ENCODE peak calls at places on chromosomes 7 and 10, in nine cellular contexts. One of them, this sample, is unnamed.
A peak's percentile ranks its signal among the peaks of the same experiment; 100 is the strongest.

GRCh38 chr7:70319057-70319456 is 720.8 kb downstream of the AUTS2 start:
- DNase-seq in MCF 10A: no peak
- DNase-seq in stimulated activated CD4-positive, alpha-beta T cell treated with anti-CD3 and anti-CD28 coated beads, Interleukin-1b, Interleukin-23, amount 100 ng/mL, for 24 hours: no peak
- DNase-seq in heart right ventricle: no peak
- DNase-seq in NCI-H1105 treated with DMSO at 0.1 percent for 48 hours: no peak
- DNase-seq in anterior cingulate cortex: no peak
- DNase-seq in fibroblast of gingiva: no peak
- DNase-seq in CD4-positive, alpha-beta T cell: no peak
- DNase-seq in activated CD4-positive, alpha-beta T cell treated with anti-CD3 and anti-CD28 coated beads for 48 hours: no peak
- DNase-seq in this sample: no peak

GRCh38 chr7:39384386-39384785 is 181.8 kb upstream of the YAE1 start:
- DNase-seq in MCF 10A: no peak
- DNase-seq in activated CD4-positive, alpha-beta T cell treated with anti-CD3 and anti-CD28 coated beads for 48 hours: no peak
- DNase-seq in CD4-positive, alpha-beta T cell: no peak
- DNase-seq in NCI-H1105 treated with DMSO at 0.1 percent for 48 hours: no peak
- DNase-seq in anterior cingulate cortex: no peak
- DNase-seq in stimulated activated CD4-positive, alpha-beta T cell treated with anti-CD3 and anti-CD28 coated beads, Interleukin-1b, Interleukin-23, amount 100 ng/mL, for 24 hours: no peak
- DNase-seq in fibroblast of gingiva: no peak
- DNase-seq in heart right ventricle: no peak
- DNase-seq in this sample: no peak

GRCh38 chr7:112781558-112781957 is 8.6 kb downstream of the TMEM168 start:
- DNase-seq in MCF 10A: no peak
- DNase-seq in anterior cingulate cortex: no peak
- DNase-seq in stimulated activated CD4-positive, alpha-beta T cell treated with anti-CD3 and anti-CD28 coated beads, Interleukin-1b, Interleukin-23, amount 100 ng/mL, for 24 hours: no peak
- DNase-seq in CD4-positive, alpha-beta T cell: no peak
- DNase-seq in fibroblast of gingiva: no peak
- DNase-seq in activated CD4-positive, alpha-beta T cell treated with anti-CD3 and anti-CD28 coated beads for 48 hours: no peak
- DNase-seq in heart right ventricle: no peak
- DNase-seq in NCI-H1105 treated with DMSO at 0.1 percent for 48 hours: no peak
- DNase-seq in this sample: no peak

GRCh38 chr10:80158598-80159127 is 26.1 kb downstream of the PLAC9 start:
- DNase-seq in activated CD4-positive, alpha-beta T cell treated with anti-CD3 and anti-CD28 coated beads for 48 hours: no peak
- DNase-seq in stimulated activated CD4-positive, alpha-beta T cell treated with anti-CD3 and anti-CD28 coated beads, Interleukin-1b, Interleukin-23, amount 100 ng/mL, for 24 hours: no peak
- DNase-seq in anterior cingulate cortex: peak; percentile 37
- DNase-seq in NCI-H1105 treated with DMSO at 0.1 percent for 48 hours: no peak
- DNase-seq in heart right ventricle: peak; percentile 94
- DNase-seq in MCF 10A: peak; percentile 98
- DNase-seq in CD4-positive, alpha-beta T cell: no peak
- DNase-seq in fibroblast of gingiva: peak; percentile 99
- DNase-seq in this sample: peak; percentile 24

GRCh38 chr7:100584046-100584676 is 1.8 kb downstream of the LRCH4 start:
- DNase-seq in stimulated activated CD4-positive, alpha-beta T cell treated with anti-CD3 and anti-CD28 coated beads, Interleukin-1b, Interleukin-23, amount 100 ng/mL, for 24 hours: no peak
- DNase-seq in fibroblast of gingiva: no peak
- DNase-seq in CD4-positive, alpha-beta T cell: no peak
- DNase-seq in activated CD4-positive, alpha-beta T cell treated with anti-CD3 and anti-CD28 coated beads for 48 hours: no peak
- DNase-seq in MCF 10A: no peak
- DNase-seq in NCI-H1105 treated with DMSO at 0.1 percent for 48 hours: no peak
- DNase-seq in anterior cingulate cortex: no peak
- DNase-seq in heart right ventricle: peak; percentile 39
- DNase-seq in this sample: no peak

GRCh38 chr7:149427096-149427680 is 33.7 kb downstream of the ZNF777 start:
- DNase-seq in stimulated activated CD4-positive, alpha-beta T cell treated with anti-CD3 and anti-CD28 coated beads, Interleukin-1b, Interleukin-23, amount 100 ng/mL, for 24 hours: no peak
- DNase-seq in CD4-positive, alpha-beta T cell: no peak
- DNase-seq in MCF 10A: no peak
- DNase-seq in NCI-H1105 treated with DMSO at 0.1 percent for 48 hours: no peak
- DNase-seq in fibroblast of gingiva: no peak
- DNase-seq in heart right ventricle: no peak
- DNase-seq in anterior cingulate cortex: no peak
- DNase-seq in activated CD4-positive, alpha-beta T cell treated with anti-CD3 and anti-CD28 coated beads for 48 hours: no peak
- DNase-seq in this sample: no peak

GRCh38 chr10:21021843-21022594 is 124.9 kb upstream of the NEBL start:
- DNase-seq in MCF 10A: peak; percentile 14
- DNase-seq in anterior cingulate cortex: no peak
- DNase-seq in activated CD4-positive, alpha-beta T cell treated with anti-CD3 and anti-CD28 coated beads for 48 hours: no peak
- DNase-seq in stimulated activated CD4-positive, alpha-beta T cell treated with anti-CD3 and anti-CD28 coated beads, Interleukin-1b, Interleukin-23, amount 100 ng/mL, for 24 hours: no peak
- DNase-seq in heart right ventricle: no peak
- DNase-seq in NCI-H1105 treated with DMSO at 0.1 percent for 48 hours: no peak
- DNase-seq in fibroblast of gingiva: no peak
- DNase-seq in CD4-positive, alpha-beta T cell: no peak
- DNase-seq in this sample: no peak

GRCh38 chr10:125871341-125871740 is 9.8 kb downstream of the DHX32 start:
- DNase-seq in activated CD4-positive, alpha-beta T cell treated with anti-CD3 and anti-CD28 coated beads for 48 hours: no peak
- DNase-seq in CD4-positive, alpha-beta T cell: no peak
- DNase-seq in heart right ventricle: no peak
- DNase-seq in MCF 10A: no peak
- DNase-seq in fibroblast of gingiva: peak; percentile 37
- DNase-seq in stimulated activated CD4-positive, alpha-beta T cell treated with anti-CD3 and anti-CD28 coated beads, Interleukin-1b, Interleukin-23, amount 100 ng/mL, for 24 hours: no peak
- DNase-seq in anterior cingulate cortex: no peak
- DNase-seq in NCI-H1105 treated with DMSO at 0.1 percent for 48 hours: no peak
- DNase-seq in this sample: no peak

GRCh38 chr10:127649642-127650041 is 87.3 kb upstream of the FOXI2 start:
- DNase-seq in CD4-positive, alpha-beta T cell: no peak
- DNase-seq in MCF 10A: peak; percentile 47
- DNase-seq in NCI-H1105 treated with DMSO at 0.1 percent for 48 hours: no peak
- DNase-seq in activated CD4-positive, alpha-beta T cell treated with anti-CD3 and anti-CD28 coated beads for 48 hours: peak; percentile 11
- DNase-seq in fibroblast of gingiva: no peak
- DNase-seq in heart right ventricle: no peak
- DNase-seq in anterior cingulate cortex: no peak
- DNase-seq in stimulated activated CD4-positive, alpha-beta T cell treated with anti-CD3 and anti-CD28 coated beads, Interleukin-1b, Interleukin-23, amount 100 ng/mL, for 24 hours: no peak
- DNase-seq in this sample: no peak

GRCh38 chr7:31051598-31052503 is at the start of gene ADCYAP1R1:
- DNase-seq in MCF 10A: no peak
- DNase-seq in NCI-H1105 treated with DMSO at 0.1 percent for 48 hours: peak; percentile 45
- DNase-seq in CD4-positive, alpha-beta T cell: no peak
- DNase-seq in anterior cingulate cortex: peak; percentile 52
- DNase-seq in heart right ventricle: peak; percentile 39
- DNase-seq in activated CD4-positive, alpha-beta T cell treated with anti-CD3 and anti-CD28 coated beads for 48 hours: no peak
- DNase-seq in fibroblast of gingiva: no peak
- DNase-seq in stimulated activated CD4-positive, alpha-beta T cell treated with anti-CD3 and anti-CD28 coated beads, Interleukin-1b, Interleukin-23, amount 100 ng/mL, for 24 hours: no peak
- DNase-seq in this sample: no peak

GRCh38 chr10:116511365-116511764 is 34.4 kb upstream of the PNLIP start:
- DNase-seq in activated CD4-positive, alpha-beta T cell treated with anti-CD3 and anti-CD28 coated beads for 48 hours: no peak
- DNase-seq in CD4-positive, alpha-beta T cell: no peak
- DNase-seq in anterior cingulate cortex: no peak
- DNase-seq in NCI-H1105 treated with DMSO at 0.1 percent for 48 hours: no peak
- DNase-seq in MCF 10A: no peak
- DNase-seq in fibroblast of gingiva: no peak
- DNase-seq in heart right ventricle: no peak
- DNase-seq in stimulated activated CD4-positive, alpha-beta T cell treated with anti-CD3 and anti-CD28 coated beads, Interleukin-1b, Interleukin-23, amount 100 ng/mL, for 24 hours: no peak
- DNase-seq in this sample: no peak

GRCh38 chr7:151415375-151416112 is 5.7 kb upstream of the WDR86 start:
- DNase-seq in stimulated activated CD4-positive, alpha-beta T cell treated with anti-CD3 and anti-CD28 coated beads, Interleukin-1b, Interleukin-23, amount 100 ng/mL, for 24 hours: no peak
- DNase-seq in CD4-positive, alpha-beta T cell: no peak
- DNase-seq in heart right ventricle: no peak
- DNase-seq in activated CD4-positive, alpha-beta T cell treated with anti-CD3 and anti-CD28 coated beads for 48 hours: no peak
- DNase-seq in MCF 10A: peak; percentile 97
- DNase-seq in anterior cingulate cortex: no peak
- DNase-seq in NCI-H1105 treated with DMSO at 0.1 percent for 48 hours: no peak
- DNase-seq in fibroblast of gingiva: peak; percentile 51
- DNase-seq in this sample: no peak

GRCh38 chr7:114889646-114890285 is 32.1 kb upstream of the MDFIC start:
- DNase-seq in stimulated activated CD4-positive, alpha-beta T cell treated with anti-CD3 and anti-CD28 coated beads, Interleukin-1b, Interleukin-23, amount 100 ng/mL, for 24 hours: no peak
- DNase-seq in heart right ventricle: no peak
- DNase-seq in fibroblast of gingiva: peak; percentile 96
- DNase-seq in MCF 10A: peak; percentile 89
- DNase-seq in NCI-H1105 treated with DMSO at 0.1 percent for 48 hours: no peak
- DNase-seq in CD4-positive, alpha-beta T cell: no peak
- DNase-seq in activated CD4-positive, alpha-beta T cell treated with anti-CD3 and anti-CD28 coated beads for 48 hours: no peak
- DNase-seq in anterior cingulate cortex: no peak
- DNase-seq in this sample: no peak

GRCh38 chr10:73907841-73908517 is 3.0 kb upstream of the PLAU start:
- DNase-seq in activated CD4-positive, alpha-beta T cell treated with anti-CD3 and anti-CD28 coated beads for 48 hours: no peak
- DNase-seq in anterior cingulate cortex: no peak
- DNase-seq in stimulated activated CD4-positive, alpha-beta T cell treated with anti-CD3 and anti-CD28 coated beads, Interleukin-1b, Interleukin-23, amount 100 ng/mL, for 24 hours: no peak
- DNase-seq in CD4-positive, alpha-beta T cell: no peak
- DNase-seq in MCF 10A: peak; percentile 67
- DNase-seq in NCI-H1105 treated with DMSO at 0.1 percent for 48 hours: no peak
- DNase-seq in heart right ventricle: peak; percentile 55
- DNase-seq in fibroblast of gingiva: peak; percentile 92
- DNase-seq in this sample: no peak

GRCh38 chr10:6046458-6047325 is 15.5 kb downstream of the IL2RA start:
- DNase-seq in fibroblast of gingiva: no peak
- DNase-seq in CD4-positive, alpha-beta T cell: no peak
- DNase-seq in NCI-H1105 treated with DMSO at 0.1 percent for 48 hours: no peak
- DNase-seq in activated CD4-positive, alpha-beta T cell treated with anti-CD3 and anti-CD28 coated beads for 48 hours: no peak
- DNase-seq in MCF 10A: no peak
- DNase-seq in heart right ventricle: no peak
- DNase-seq in anterior cingulate cortex: no peak
- DNase-seq in stimulated activated CD4-positive, alpha-beta T cell treated with anti-CD3 and anti-CD28 coated beads, Interleukin-1b, Interleukin-23, amount 100 ng/mL, for 24 hours: no peak
- DNase-seq in this sample: no peak

GRCh38 chr10:24519950-24520349 is 203.7 kb downstream of the ARHGAP21 start:
- DNase-seq in fibroblast of gingiva: no peak
- DNase-seq in CD4-positive, alpha-beta T cell: peak; percentile 11
- DNase-seq in NCI-H1105 treated with DMSO at 0.1 percent for 48 hours: peak; percentile 15
- DNase-seq in stimulated activated CD4-positive, alpha-beta T cell treated with anti-CD3 and anti-CD28 coated beads, Interleukin-1b, Interleukin-23, amount 100 ng/mL, for 24 hours: peak; percentile 10
- DNase-seq in heart right ventricle: no peak
- DNase-seq in MCF 10A: no peak
- DNase-seq in activated CD4-positive, alpha-beta T cell treated with anti-CD3 and anti-CD28 coated beads for 48 hours: peak; percentile 44
- DNase-seq in anterior cingulate cortex: no peak
- DNase-seq in this sample: no peak

GRCh38 chr7:25854608-25855497 is 297.1 kb upstream of the NFE2L3 start:
- DNase-seq in anterior cingulate cortex: no peak
- DNase-seq in fibroblast of gingiva: peak; percentile 98
- DNase-seq in heart right ventricle: peak; percentile 48
- DNase-seq in CD4-positive, alpha-beta T cell: no peak
- DNase-seq in MCF 10A: peak; percentile 60
- DNase-seq in stimulated activated CD4-positive, alpha-beta T cell treated with anti-CD3 and anti-CD28 coated beads, Interleukin-1b, Interleukin-23, amount 100 ng/mL, for 24 hours: no peak
- DNase-seq in NCI-H1105 treated with DMSO at 0.1 percent for 48 hours: peak; percentile 100
- DNase-seq in activated CD4-positive, alpha-beta T cell treated with anti-CD3 and anti-CD28 coated beads for 48 hours: peak; percentile 63
- DNase-seq in this sample: no peak

GRCh38 chr10:125154529-125154928 is 5.8 kb downstream of the CTBP2 start:
- DNase-seq in stimulated activated CD4-positive, alpha-beta T cell treated with anti-CD3 and anti-CD28 coated beads, Interleukin-1b, Interleukin-23, amount 100 ng/mL, for 24 hours: no peak
- DNase-seq in activated CD4-positive, alpha-beta T cell treated with anti-CD3 and anti-CD28 coated beads for 48 hours: no peak
- DNase-seq in anterior cingulate cortex: no peak
- DNase-seq in MCF 10A: peak; percentile 41
- DNase-seq in CD4-positive, alpha-beta T cell: no peak
- DNase-seq in fibroblast of gingiva: peak; percentile 25
- DNase-seq in heart right ventricle: no peak
- DNase-seq in NCI-H1105 treated with DMSO at 0.1 percent for 48 hours: no peak
- DNase-seq in this sample: no peak

GRCh38 chr10:42690449-42691360 is 52.3 kb upstream of the ZNF33B start:
- DNase-seq in NCI-H1105 treated with DMSO at 0.1 percent for 48 hours: peak; percentile 18
- DNase-seq in anterior cingulate cortex: no peak
- DNase-seq in fibroblast of gingiva: no peak
- DNase-seq in activated CD4-positive, alpha-beta T cell treated with anti-CD3 and anti-CD28 coated beads for 48 hours: no peak
- DNase-seq in CD4-positive, alpha-beta T cell: no peak
- DNase-seq in MCF 10A: peak; percentile 3
- DNase-seq in heart right ventricle: no peak
- DNase-seq in stimulated activated CD4-positive, alpha-beta T cell treated with anti-CD3 and anti-CD28 coated beads, Interleukin-1b, Interleukin-23, amount 100 ng/mL, for 24 hours: no peak
- DNase-seq in this sample: no peak

GRCh38 chr10:70932415-70933196 is 44.2 kb upstream of the PCBD1 start:
- DNase-seq in heart right ventricle: no peak
- DNase-seq in fibroblast of gingiva: no peak
- DNase-seq in anterior cingulate cortex: no peak
- DNase-seq in NCI-H1105 treated with DMSO at 0.1 percent for 48 hours: no peak
- DNase-seq in MCF 10A: no peak
- DNase-seq in CD4-positive, alpha-beta T cell: no peak
- DNase-seq in stimulated activated CD4-positive, alpha-beta T cell treated with anti-CD3 and anti-CD28 coated beads, Interleukin-1b, Interleukin-23, amount 100 ng/mL, for 24 hours: no peak
- DNase-seq in activated CD4-positive, alpha-beta T cell treated with anti-CD3 and anti-CD28 coated beads for 48 hours: no peak
- DNase-seq in this sample: no peak

GRCh38 chr7:90594791-90595317 is 1.3 kb upstream of the CDK14 start:
- DNase-seq in MCF 10A: peak; percentile 93
- DNase-seq in NCI-H1105 treated with DMSO at 0.1 percent for 48 hours: no peak
- DNase-seq in activated CD4-positive, alpha-beta T cell treated with anti-CD3 and anti-CD28 coated beads for 48 hours: no peak
- DNase-seq in fibroblast of gingiva: peak; percentile 65
- DNase-seq in stimulated activated CD4-positive, alpha-beta T cell treated with anti-CD3 and anti-CD28 coated beads, Interleukin-1b, Interleukin-23, amount 100 ng/mL, for 24 hours: no peak
- DNase-seq in CD4-positive, alpha-beta T cell: no peak
- DNase-seq in anterior cingulate cortex: no peak
- DNase-seq in heart right ventricle: peak; percentile 71
- DNase-seq in this sample: no peak

GRCh38 chr7:12549106-12549505 is 21.4 kb upstream of the SCIN start:
- DNase-seq in fibroblast of gingiva: peak; percentile 53
- DNase-seq in CD4-positive, alpha-beta T cell: no peak
- DNase-seq in MCF 10A: no peak
- DNase-seq in heart right ventricle: no peak
- DNase-seq in activated CD4-positive, alpha-beta T cell treated with anti-CD3 and anti-CD28 coated beads for 48 hours: no peak
- DNase-seq in anterior cingulate cortex: no peak
- DNase-seq in NCI-H1105 treated with DMSO at 0.1 percent for 48 hours: no peak
- DNase-seq in stimulated activated CD4-positive, alpha-beta T cell treated with anti-CD3 and anti-CD28 coated beads, Interleukin-1b, Interleukin-23, amount 100 ng/mL, for 24 hours: no peak
- DNase-seq in this sample: no peak

GRCh38 chr7:31811650-31812461 is 124.8 kb downstream of the PPP1R17 start:
- DNase-seq in stimulated activated CD4-positive, alpha-beta T cell treated with anti-CD3 and anti-CD28 coated beads, Interleukin-1b, Interleukin-23, amount 100 ng/mL, for 24 hours: no peak
- DNase-seq in activated CD4-positive, alpha-beta T cell treated with anti-CD3 and anti-CD28 coated beads for 48 hours: no peak
- DNase-seq in heart right ventricle: peak; percentile 9
- DNase-seq in anterior cingulate cortex: no peak
- DNase-seq in NCI-H1105 treated with DMSO at 0.1 percent for 48 hours: peak; percentile 18
- DNase-seq in MCF 10A: peak; percentile 57
- DNase-seq in CD4-positive, alpha-beta T cell: no peak
- DNase-seq in fibroblast of gingiva: no peak
- DNase-seq in this sample: no peak

GRCh38 chr7:27168265-27168947 is 3.1 kb upstream of the HOXA9 start:
- DNase-seq in anterior cingulate cortex: no peak
- DNase-seq in heart right ventricle: no peak
- DNase-seq in NCI-H1105 treated with DMSO at 0.1 percent for 48 hours: peak; percentile 50
- DNase-seq in CD4-positive, alpha-beta T cell: no peak
- DNase-seq in activated CD4-positive, alpha-beta T cell treated with anti-CD3 and anti-CD28 coated beads for 48 hours: peak; percentile 62
- DNase-seq in fibroblast of gingiva: no peak
- DNase-seq in MCF 10A: no peak
- DNase-seq in stimulated activated CD4-positive, alpha-beta T cell treated with anti-CD3 and anti-CD28 coated beads, Interleukin-1b, Interleukin-23, amount 100 ng/mL, for 24 hours: no peak
- DNase-seq in this sample: no peak

GRCh38 chr10:48364659-48365405 is 58.4 kb downstream of the MAPK8 start:
- DNase-seq in fibroblast of gingiva: peak; percentile 58
- DNase-seq in MCF 10A: peak; percentile 50
- DNase-seq in NCI-H1105 treated with DMSO at 0.1 percent for 48 hours: peak; percentile 34
- DNase-seq in stimulated activated CD4-positive, alpha-beta T cell treated with anti-CD3 and anti-CD28 coated beads, Interleukin-1b, Interleukin-23, amount 100 ng/mL, for 24 hours: no peak
- DNase-seq in CD4-positive, alpha-beta T cell: no peak
- DNase-seq in heart right ventricle: peak; percentile 28
- DNase-seq in anterior cingulate cortex: no peak
- DNase-seq in activated CD4-positive, alpha-beta T cell treated with anti-CD3 and anti-CD28 coated beads for 48 hours: no peak
- DNase-seq in this sample: no peak

GRCh38 chr7:50856821-50857220 is 74.1 kb upstream of the GRB10 start:
- DNase-seq in NCI-H1105 treated with DMSO at 0.1 percent for 48 hours: no peak
- DNase-seq in MCF 10A: no peak
- DNase-seq in fibroblast of gingiva: no peak
- DNase-seq in activated CD4-positive, alpha-beta T cell treated with anti-CD3 and anti-CD28 coated beads for 48 hours: no peak
- DNase-seq in heart right ventricle: no peak
- DNase-seq in anterior cingulate cortex: no peak
- DNase-seq in stimulated activated CD4-positive, alpha-beta T cell treated with anti-CD3 and anti-CD28 coated beads, Interleukin-1b, Interleukin-23, amount 100 ng/mL, for 24 hours: no peak
- DNase-seq in CD4-positive, alpha-beta T cell: no peak
- DNase-seq in this sample: no peak

GRCh38 chr10:118568327-118568848 is 27.1 kb downstream of the PRLHR start:
- DNase-seq in activated CD4-positive, alpha-beta T cell treated with anti-CD3 and anti-CD28 coated beads for 48 hours: peak; percentile 60
- DNase-seq in MCF 10A: peak; percentile 79
- DNase-seq in heart right ventricle: peak; percentile 65
- DNase-seq in stimulated activated CD4-positive, alpha-beta T cell treated with anti-CD3 and anti-CD28 coated beads, Interleukin-1b, Interleukin-23, amount 100 ng/mL, for 24 hours: peak; percentile 12
- DNase-seq in fibroblast of gingiva: peak; percentile 49
- DNase-seq in NCI-H1105 treated with DMSO at 0.1 percent for 48 hours: peak; percentile 25
- DNase-seq in CD4-positive, alpha-beta T cell: peak; percentile 33
- DNase-seq in anterior cingulate cortex: no peak
- DNase-seq in this sample: peak; percentile 63

GRCh38 chr7:141960687-141961422 is 12.7 kb downstream of the TAS2R38 start:
- DNase-seq in CD4-positive, alpha-beta T cell: no peak
- DNase-seq in stimulated activated CD4-positive, alpha-beta T cell treated with anti-CD3 and anti-CD28 coated beads, Interleukin-1b, Interleukin-23, amount 100 ng/mL, for 24 hours: no peak
- DNase-seq in fibroblast of gingiva: no peak
- DNase-seq in heart right ventricle: no peak
- DNase-seq in MCF 10A: no peak
- DNase-seq in anterior cingulate cortex: no peak
- DNase-seq in activated CD4-positive, alpha-beta T cell treated with anti-CD3 and anti-CD28 coated beads for 48 hours: no peak
- DNase-seq in NCI-H1105 treated with DMSO at 0.1 percent for 48 hours: no peak
- DNase-seq in this sample: no peak

GRCh38 chr7:150379590-150380379 is 655 bp downstream of the ZNF775 start:
- DNase-seq in CD4-positive, alpha-beta T cell: no peak
- DNase-seq in heart right ventricle: no peak
- DNase-seq in anterior cingulate cortex: no peak
- DNase-seq in NCI-H1105 treated with DMSO at 0.1 percent for 48 hours: no peak
- DNase-seq in MCF 10A: peak; percentile 36
- DNase-seq in fibroblast of gingiva: peak; percentile 14
- DNase-seq in stimulated activated CD4-positive, alpha-beta T cell treated with anti-CD3 and anti-CD28 coated beads, Interleukin-1b, Interleukin-23, amount 100 ng/mL, for 24 hours: no peak
- DNase-seq in activated CD4-positive, alpha-beta T cell treated with anti-CD3 and anti-CD28 coated beads for 48 hours: peak; percentile 25
- DNase-seq in this sample: no peak

GRCh38 chr7:20474244-20474643 is 141.2 kb upstream of the ABCB5 start:
- DNase-seq in fibroblast of gingiva: no peak
- DNase-seq in stimulated activated CD4-positive, alpha-beta T cell treated with anti-CD3 and anti-CD28 coated beads, Interleukin-1b, Interleukin-23, amount 100 ng/mL, for 24 hours: no peak
- DNase-seq in MCF 10A: no peak
- DNase-seq in anterior cingulate cortex: no peak
- DNase-seq in NCI-H1105 treated with DMSO at 0.1 percent for 48 hours: no peak
- DNase-seq in activated CD4-positive, alpha-beta T cell treated with anti-CD3 and anti-CD28 coated beads for 48 hours: no peak
- DNase-seq in heart right ventricle: no peak
- DNase-seq in CD4-positive, alpha-beta T cell: no peak
- DNase-seq in this sample: no peak

GRCh38 chr10:128233422-128233821 is 107.2 kb upstream of the MKI67 start:
- DNase-seq in fibroblast of gingiva: no peak
- DNase-seq in CD4-positive, alpha-beta T cell: no peak
- DNase-seq in heart right ventricle: no peak
- DNase-seq in anterior cingulate cortex: no peak
- DNase-seq in activated CD4-positive, alpha-beta T cell treated with anti-CD3 and anti-CD28 coated beads for 48 hours: no peak
- DNase-seq in MCF 10A: no peak
- DNase-seq in NCI-H1105 treated with DMSO at 0.1 percent for 48 hours: no peak
- DNase-seq in stimulated activated CD4-positive, alpha-beta T cell treated with anti-CD3 and anti-CD28 coated beads, Interleukin-1b, Interleukin-23, amount 100 ng/mL, for 24 hours: no peak
- DNase-seq in this sample: no peak